ENCODE peak calls at places on chromosomes 11 and 22, in four cellular contexts. One of them, this sample, is unnamed.

GRCh38 chr11:76208438-76208828 is 2.1 kb upstream of the WNT11 start:
- DNase-seq in K562: no peak
- DNase-seq in HepG2: no peak
- DNase-seq in HCT116: no peak
- DNase-seq in this sample: no peak

GRCh38 chr11:118082880-118083543 is 3.8 kb downstream of the SMIM35 start:
- DNase-seq in K562: peak
- DNase-seq in HepG2: no peak
- DNase-seq in HCT116: no peak
- DNase-seq in this sample: no peak

GRCh38 chr11:85029964-85030363 is 597.2 kb downstream of the DLG2 start:
- DNase-seq in K562: no peak
- DNase-seq in HepG2: peak
- DNase-seq in HCT116: no peak
- DNase-seq in this sample: no peak

GRCh38 chr11:30059172-30059815 is 42.5 kb upstream of the KCNA4 start:
- DNase-seq in K562: no peak
- DNase-seq in HepG2: no peak
- DNase-seq in HCT116: no peak
- DNase-seq in this sample: no peak

GRCh38 chr11:115784796-115785521 is 280.7 kb upstream of the CADM1 start:
- DNase-seq in K562: no peak
- DNase-seq in HepG2: no peak
- DNase-seq in HCT116: no peak
- DNase-seq in this sample: no peak

GRCh38 chr11:35165416-35166368 is 26.7 kb downstream of the CD44 start:
- DNase-seq in K562: no peak
- DNase-seq in HepG2: no peak
- DNase-seq in HCT116: no peak
- DNase-seq in this sample: no peak

GRCh38 chr11:3995307-3995706 is 99.3 kb upstream of the RRM1 start:
- DNase-seq in K562: no peak
- DNase-seq in HepG2: no peak
- DNase-seq in HCT116: no peak
- DNase-seq in this sample: no peak

GRCh38 chr11:66617148-66617814 is 851 bp downstream of the RBM14 start:
- DNase-seq in K562: no peak
- DNase-seq in HepG2: no peak
- DNase-seq in HCT116: no peak
- DNase-seq in this sample: no peak

GRCh38 chr11:74112877-74113276 is 57.9 kb downstream of the C2CD3 start:
- DNase-seq in K562: no peak
- DNase-seq in HepG2: no peak
- DNase-seq in HCT116: no peak
- DNase-seq in this sample: no peak

GRCh38 chr11:121441533-121441932 is 10.6 kb upstream of the SORL1 start:
- DNase-seq in K562: no peak
- DNase-seq in HepG2: no peak
- DNase-seq in HCT116: no peak
- DNase-seq in this sample: no peak

GRCh38 chr22:27420817-27421361 is 380.7 kb downstream of the MN1 start:
- DNase-seq in K562: no peak
- DNase-seq in HepG2: no peak
- DNase-seq in HCT116: no peak
- DNase-seq in this sample: peak

GRCh38 chr11:117456027-117456720 is 128.5 kb downstream of the CEP164 start:
- DNase-seq in K562: no peak
- DNase-seq in HepG2: no peak
- DNase-seq in HCT116: no peak
- DNase-seq in this sample: no peak

GRCh38 chr11:22778642-22779041 is 51.0 kb downstream of the SVIP start:
- DNase-seq in K562: no peak
- DNase-seq in HepG2: peak
- DNase-seq in HCT116: no peak
- DNase-seq in this sample: peak

GRCh38 chr11:78660451-78660850 is 85.8 kb upstream of the NARS2 start:
- DNase-seq in K562: no peak
- DNase-seq in HepG2: no peak
- DNase-seq in HCT116: no peak
- DNase-seq in this sample: no peak

GRCh38 chr11:131909426-131910200 is 539.2 kb downstream of the NTM start:
- DNase-seq in K562: no peak
- DNase-seq in HepG2: no peak
- DNase-seq in HCT116: no peak
- DNase-seq in this sample: no peak

GRCh38 chr22:41998361-41999261 is at the start of gene WBP2NL:
- DNase-seq in K562: peak
- DNase-seq in HepG2: no peak
- DNase-seq in HCT116: no peak
- DNase-seq in this sample: peak

GRCh38 chr22:26852176-26852575 is 194.8 kb downstream of the MIAT start:
- DNase-seq in K562: peak
- DNase-seq in HepG2: no peak
- DNase-seq in HCT116: no peak
- DNase-seq in this sample: peak

GRCh38 chr11:131109256-131109655 is 193.0 kb upstream of the SNX19 start:
- DNase-seq in K562: no peak
- DNase-seq in HepG2: no peak
- DNase-seq in HCT116: no peak
- DNase-seq in this sample: no peak

GRCh38 chr11:77821349-77821851 is 456 bp downstream of the AAMDC start:
- DNase-seq in K562: peak
- DNase-seq in HepG2: peak
- DNase-seq in HCT116: no peak
- DNase-seq in this sample: peak

GRCh38 chr22:11253000-11253511 is 4274.9 kb upstream of the OR11H1 start:
- DNase-seq in K562: no peak
- DNase-seq in HepG2: no peak
- DNase-seq in HCT116: no peak
- DNase-seq in this sample: no peak

GRCh38 chr11:67286621-67287333 is 2.3 kb upstream of the ANKRD13D start:
- DNase-seq in K562: no peak
- DNase-seq in HepG2: no peak
- DNase-seq in HCT116: no peak
- DNase-seq in this sample: no peak

GRCh38 chr11:95816037-95816436 is 25.7 kb downstream of the CEP57 start:
- DNase-seq in K562: no peak
- DNase-seq in HepG2: no peak
- DNase-seq in HCT116: no peak
- DNase-seq in this sample: no peak

GRCh38 chr11:416757-417621 is 2.2 kb upstream of the SIGIRR start:
- DNase-seq in K562: no peak
- DNase-seq in HepG2: no peak
- DNase-seq in HCT116: no peak
- DNase-seq in this sample: peak

GRCh38 chr22:31449521-31449920 is 40.1 kb downstream of the EIF4ENIF1 start:
- DNase-seq in K562: no peak
- DNase-seq in HepG2: no peak
- DNase-seq in HCT116: no peak
- DNase-seq in this sample: no peak

GRCh38 chr11:118694771-118695170 is 15.3 kb upstream of the TREH start:
- DNase-seq in K562: no peak
- DNase-seq in HepG2: no peak
- DNase-seq in HCT116: no peak
- DNase-seq in this sample: no peak

GRCh38 chr11:61133145-61133544 is 28.1 kb downstream of the VPS37C start:
- DNase-seq in K562: no peak
- DNase-seq in HepG2: no peak
- DNase-seq in HCT116: no peak
- DNase-seq in this sample: no peak

GRCh38 chr11:10638285-10638684 is 55.3 kb downstream of the IRAG1 start:
- DNase-seq in K562: no peak
- DNase-seq in HepG2: no peak
- DNase-seq in HCT116: no peak
- DNase-seq in this sample: no peak

GRCh38 chr22:16988257-16988656 is 19.8 kb downstream of the GAB4 start:
- DNase-seq in K562: no peak
- DNase-seq in HepG2: no peak
- DNase-seq in HCT116: no peak
- DNase-seq in this sample: no peak

GRCh38 chr22:31852691-31853370 is 91.5 kb upstream of the YWHAH start:
- DNase-seq in K562: no peak
- DNase-seq in HepG2: no peak
- DNase-seq in HCT116: no peak
- DNase-seq in this sample: no peak

GRCh38 chr11:117232022-117232878 is at the start of the genes PCSK7 and RNF214:
- DNase-seq in K562: peak
- DNase-seq in HepG2: peak
- DNase-seq in HCT116: no peak
- DNase-seq in this sample: peak

DNA sequence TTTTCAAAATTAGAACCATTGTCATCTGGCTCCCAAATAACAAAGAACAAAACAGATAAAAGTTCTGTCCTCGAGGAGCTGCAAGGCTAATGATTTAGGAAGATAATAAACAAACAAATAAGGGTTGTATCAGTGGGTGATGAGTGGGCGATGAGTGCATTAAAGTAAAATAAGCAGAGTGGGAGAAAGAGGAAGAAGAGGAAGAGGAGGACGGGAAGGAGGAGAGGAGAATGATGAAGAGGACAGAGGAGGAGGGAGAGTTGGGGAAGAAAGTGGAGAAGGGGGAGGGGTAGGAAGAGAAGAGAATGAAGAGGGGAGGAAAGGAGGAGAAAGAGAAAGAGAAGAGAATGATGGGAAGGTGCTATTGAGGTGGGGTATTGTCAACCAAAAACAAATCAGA is 33.4 kb upstream of the ISX start:
- DNase-seq in K562: no peak
- DNase-seq in HepG2: no peak
- DNase-seq in HCT116: no peak
- DNase-seq in this sample: no peak
- TF ChIP-seq JUND in K562: no peak
- TF ChIP-seq JUND in HepG2: no peak
- TF ChIP-seq JUND in HCT116: no peak
- TF ChIP-seq JUND in this sample: no peak

DNA sequence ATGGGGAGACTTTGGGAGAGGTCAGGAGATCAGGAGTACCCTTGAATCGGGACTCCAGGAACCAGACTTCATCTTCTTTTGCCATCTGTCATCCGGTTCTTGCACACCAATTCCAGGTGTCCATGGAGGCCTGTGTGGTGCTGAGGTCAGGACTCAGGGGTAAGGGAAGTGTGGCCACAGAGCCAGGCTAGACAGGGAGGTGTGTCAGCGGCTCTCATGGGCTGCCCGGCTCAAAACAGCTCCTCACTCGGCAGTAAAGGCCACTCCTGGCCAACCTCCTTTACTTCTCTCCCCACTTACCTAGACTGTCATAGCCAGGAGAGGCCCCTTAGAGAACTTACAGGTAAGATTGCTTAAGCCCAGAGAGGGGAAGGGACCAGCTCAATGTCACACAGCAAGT is 75.7 kb upstream of the NECTIN1 start:
- DNase-seq in K562: no peak
- DNase-seq in HepG2: no peak
- DNase-seq in HCT116: no peak
- DNase-seq in this sample: no peak
- TF ChIP-seq JUND in K562: no peak
- TF ChIP-seq JUND in HepG2: no peak
- TF ChIP-seq JUND in HCT116: no peak
- TF ChIP-seq JUND in this sample: no peak

DNA sequence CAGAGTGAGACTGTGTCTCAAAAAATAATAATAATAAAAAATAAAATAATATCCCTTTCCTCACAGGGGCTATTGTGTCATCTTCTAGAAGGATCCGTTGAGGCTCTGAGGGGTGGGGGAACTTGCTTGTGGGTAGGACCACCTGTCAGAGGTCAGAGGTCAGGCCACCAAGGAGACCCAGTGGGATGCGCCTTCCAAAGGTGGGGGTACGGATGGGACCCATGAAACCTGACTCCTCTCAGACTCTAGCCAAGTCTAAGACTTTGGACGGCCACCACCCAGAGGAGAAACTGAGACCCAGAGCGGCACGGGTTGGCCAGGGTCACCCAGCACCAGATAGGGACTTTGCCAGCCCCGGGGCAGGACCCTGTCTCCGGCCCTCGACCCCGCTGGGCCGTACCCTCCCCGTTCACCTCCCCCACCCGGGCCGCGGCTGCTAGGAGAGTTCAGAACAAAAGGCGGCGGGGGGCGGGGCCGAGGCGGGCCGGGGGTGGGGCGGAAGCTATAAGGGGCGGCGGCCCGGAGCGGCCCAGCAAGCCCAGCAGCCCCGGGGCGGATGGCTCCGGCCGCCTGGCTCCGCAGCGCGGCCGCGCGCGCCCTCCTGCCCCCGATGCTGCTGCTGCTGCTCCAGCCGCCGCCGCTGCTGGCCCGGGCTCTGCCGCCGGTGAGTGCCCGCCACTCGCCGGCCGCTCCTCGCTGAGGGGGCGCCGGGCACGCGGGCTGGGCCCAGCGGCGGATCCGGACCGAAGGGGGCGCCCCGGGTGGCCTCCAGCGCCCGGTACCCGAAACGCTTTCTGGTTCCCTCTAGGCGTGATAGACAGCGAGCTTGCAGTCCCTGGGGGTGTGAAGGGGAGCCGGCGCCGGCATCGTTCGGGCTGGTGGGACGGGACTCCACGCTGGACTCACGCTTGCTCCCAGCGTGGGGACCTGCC is at the start of gene MMP11:
- DNase-seq in K562: peak
- DNase-seq in HepG2: no peak
- DNase-seq in HCT116: no peak
- DNase-seq in this sample: peak
- TF ChIP-seq JUND in K562: no peak
- TF ChIP-seq JUND in HepG2: no peak
- TF ChIP-seq JUND in HCT116: no peak
- TF ChIP-seq JUND in this sample: no peak

GRCh38 chr11:12917830-12918229 is 91.3 kb upstream of the RASSF10 start:
- DNase-seq in K562: no peak
- DNase-seq in HepG2: no peak
- DNase-seq in HCT116: no peak
- DNase-seq in this sample: no peak

GRCh38 chr11:12918667-12919066 is 90.4 kb upstream of the RASSF10 start:
- DNase-seq in K562: no peak
- DNase-seq in HepG2: no peak
- DNase-seq in HCT116: no peak
- DNase-seq in this sample: no peak

GRCh38 chr11:12909866-12910265 is 99.2 kb upstream of the RASSF10 start:
- DNase-seq in K562: no peak
- DNase-seq in HepG2: no peak
- DNase-seq in HCT116: no peak
- DNase-seq in this sample: no peak

GRCh38 chr11:12915093-12915492 is 94.0 kb upstream of the RASSF10 start:
- DNase-seq in K562: no peak
- DNase-seq in HepG2: no peak
- DNase-seq in HCT116: no peak
- DNase-seq in this sample: no peak

DNA sequence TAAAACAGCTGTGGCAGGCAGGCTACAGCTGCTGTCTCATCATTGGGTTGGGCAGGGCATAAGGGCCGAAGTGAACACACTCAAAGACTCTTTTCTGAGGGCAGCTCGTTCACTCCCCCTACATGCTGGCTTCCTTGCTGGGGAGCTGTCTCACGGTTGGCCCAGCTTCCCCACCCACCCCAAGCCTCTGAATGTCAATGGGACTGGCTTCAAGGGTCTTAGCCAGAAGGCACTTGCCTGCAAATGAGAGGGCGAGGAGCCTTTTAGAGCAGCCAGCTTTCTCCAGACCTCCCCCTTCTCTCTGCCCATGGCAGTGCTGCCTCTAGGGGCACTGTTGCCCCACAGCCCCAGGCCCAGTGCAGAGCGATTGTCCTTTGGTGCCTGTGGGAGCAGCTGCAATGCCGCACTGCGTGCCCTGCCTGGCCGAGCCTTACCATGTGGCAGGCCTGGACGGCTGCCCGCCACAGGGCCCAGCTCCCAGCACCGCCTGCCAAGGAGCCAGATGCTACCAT is 94.7 kb upstream of the RASSF10 start:
- DNase-seq in K562: peak
- DNase-seq in HepG2: no peak
- DNase-seq in HCT116: no peak
- DNase-seq in this sample: peak
- TF ChIP-seq JUND in K562: no peak
- TF ChIP-seq JUND in HepG2: no peak
- TF ChIP-seq JUND in HCT116: no peak
- TF ChIP-seq JUND in this sample: no peak